ENCODE peak calls at places on chromosomes 7 and 10, in four cellular contexts. B is transverse colon, F is breast epithelium, Q is K562. E is an unnamed sample.
A peak's percentile ranks its signal among the peaks of the same experiment; 100 is the strongest.

GRCh38 chr7:159084069-159084801 is 60.4 kb downstream of the VIPR2 start:
- DNase-seq in F (peak; percentile 43), Q (no peak), B (peak; percentile 4), E (no peak)

GRCh38 chr7:108066486-108066885 is 63.5 kb upstream of the LAMB1 start:
- DNase-seq in F (no peak), B (no peak), Q (no peak), E (no peak)

GRCh38 chr10:44974628-44975431 is 3.8 kb downstream of the DEPP1 start:
- DNase-seq in F (no peak), B (peak; percentile 79), Q (peak; percentile 87), E (peak; percentile 81)

GRCh38 chr10:112465299-112465882 is 18.4 kb downstream of the VTI1A start:
- DNase-seq in Q (no peak), B (no peak), F (no peak), E (no peak)

GRCh38 chr7:151917791-151918311 is 38.4 kb upstream of the GALNTL5 start:
- DNase-seq in F (no peak), Q (no peak), B (peak; percentile 74), E (no peak)

GRCh38 chr7:71422104-71422503 is 290.2 kb downstream of the GALNT17 start:
- DNase-seq in B (no peak), Q (no peak), F (no peak), E (no peak)

GRCh38 chr7:149423441-149423970 is 37.4 kb downstream of the ZNF777 start:
- DNase-seq in F (no peak), Q (no peak), B (no peak), E (no peak)

GRCh38 chr10:107031981-107032699 is 132.4 kb downstream of the SORCS1 start:
- DNase-seq in B (no peak), Q (peak; percentile 70), F (no peak), E (no peak)

GRCh38 chr10:132039371-132039770 is 26.4 kb upstream of the JAKMIP3 start:
- DNase-seq in Q (no peak), F (no peak), B (no peak), E (no peak)

GRCh38 chr10:6416892-6417512 is 163.1 kb downstream of the PRKCQ start:
- DNase-seq in B (no peak), Q (peak; percentile 58), F (no peak), E (peak; percentile 14)

GRCh38 chr7:85396676-85397075 is 209.8 kb upstream of the SEMA3D start:
- DNase-seq in B (no peak), F (no peak), Q (no peak), E (no peak)

GRCh38 chr7:44280993-44281721 is 44.2 kb downstream of the CAMK2B start:
- DNase-seq in B (peak; percentile 5), Q (no peak), F (peak; percentile 39), E (no peak)

GRCh38 chr10:43305881-43306280 is 39.0 kb upstream of the RASGEF1A start:
- DNase-seq in Q (no peak), B (no peak), F (no peak), E (no peak)

GRCh38 chr7:35987016-35987415 is 166.0 kb upstream of the EEPD1 start:
- DNase-seq in B (no peak), F (no peak), Q (no peak), E (no peak)

GRCh38 chr7:125119559-125120115 is 190.0 kb upstream of the POT1 start:
- DNase-seq in F (no peak), B (no peak), Q (no peak), E (no peak)

GRCh38 chr10:15395912-15396311 is 24.8 kb upstream of the FAM171A1 start:
- DNase-seq in B (peak; percentile 23), Q (no peak), F (no peak), E (no peak)

GRCh38 chr7:157690833-157691382 is 354.1 kb downstream of the DNAJB6 start:
- DNase-seq in F (no peak), Q (no peak), B (peak; percentile 21), E (no peak)

GRCh38 chr10:119207713-119208552 is 562 bp downstream of the GRK5 start:
- DNase-seq in F (no peak), B (peak; percentile 28), Q (no peak), E (no peak)

GRCh38 chr10:37992083-37992482 is 15.6 kb upstream of the ZNF25 start:
- DNase-seq in B (no peak), Q (no peak), F (no peak), E (no peak)

GRCh38 chr10:79132681-79133381 is 64.1 kb downstream of the ZMIZ1 start:
- DNase-seq in B (no peak), F (no peak), Q (peak; percentile 80), E (no peak)

GRCh38 chr10:119153041-119153440 is 12.5 kb downstream of the SFXN4 start:
- DNase-seq in Q (no peak), F (no peak), B (no peak), E (no peak)

GRCh38 chr7:36967387-36967786 is 243.1 kb upstream of the AOAH start:
- DNase-seq in F (no peak), B (peak; percentile 24), Q (peak; percentile 48), E (no peak)

GRCh38 chr10:73209705-73210104 is 37.4 kb downstream of the DNAJC9 start:
- DNase-seq in Q (no peak), B (no peak), F (no peak), E (no peak)

GRCh38 chr7:36245900-36246299 is 92.8 kb downstream of the EEPD1 start:
- DNase-seq in B (no peak), F (no peak), Q (no peak), E (no peak)

GRCh38 chr7:90595341-90595800 is 750 bp upstream of the CDK14 start:
- DNase-seq in Q (no peak), F (no peak), B (no peak), E (no peak)

GRCh38 chr7:116706668-116707126 is 34.7 kb downstream of the MET start:
- DNase-seq in Q (no peak), F (no peak), B (no peak), E (no peak)

GRCh38 chr7:155961241-155962190 is 149.3 kb upstream of the SHH start:
- DNase-seq in F (no peak), Q (no peak), B (no peak), E (no peak)
- TF ChIP-seq POLR2A in F (no peak), Q (no peak), B (peak; percentile 32), E (no peak)

GRCh38 chr10:49178489-49179471 is 9.4 kb downstream of the TMEM273 start:
- DNase-seq in B (no peak), F (no peak), Q (peak; percentile 16), E (no peak)

GRCh38 chr10:49176310-49177268 is 11.6 kb downstream of the TMEM273 start:
- DNase-seq in F (no peak), Q (peak; percentile 47), B (no peak), E (no peak)

GRCh38 chr10:49179699-49180511 is 8.3 kb downstream of the TMEM273 start:
- DNase-seq in B (no peak), Q (peak; percentile 45), F (no peak), E (no peak)

GRCh38 chr10:49175587-49176309 is 12.4 kb downstream of the TMEM273 start:
- DNase-seq in F (no peak), B (no peak), Q (no peak), E (no peak)

GRCh38 chr10:49177391-49178355 is 10.5 kb downstream of the TMEM273 start:
- DNase-seq in Q (peak; percentile 74), F (no peak), B (peak; percentile 24), E (peak; percentile 60)
- TF ChIP-seq POLR2AphosphoS5 in Q (no peak), F (no peak), B (no peak), E (peak; percentile 64)

GRCh38 chr10:102642553-102643345 is 1.5 kb upstream of the TRIM8 start:
- DNase-seq in Q (peak; percentile 32), F (no peak), B (peak; percentile 70), E (no peak)
- TF ChIP-seq POLR2A in Q (no peak), F (peak; percentile 88), B (peak; percentile 70), E (no peak)

GRCh38 chr10:22504766-22505165 is 159.5 kb downstream of the SPAG6 start:
- DNase-seq in B (no peak), F (no peak), Q (no peak), E (no peak)

GRCh38 chr10:22501412-22501811 is 156.1 kb downstream of the SPAG6 start:
- DNase-seq in Q (no peak), B (no peak), F (no peak), E (no peak)

GRCh38 chr10:22503315-22504090 is 158.2 kb downstream of the SPAG6 start:
- DNase-seq in Q (peak; percentile 75), F (no peak), B (no peak), E (no peak)

GRCh38 chr10:22501863-22502262 is 156.6 kb downstream of the SPAG6 start:
- DNase-seq in B (no peak), Q (no peak), F (no peak), E (no peak)

DNA sequence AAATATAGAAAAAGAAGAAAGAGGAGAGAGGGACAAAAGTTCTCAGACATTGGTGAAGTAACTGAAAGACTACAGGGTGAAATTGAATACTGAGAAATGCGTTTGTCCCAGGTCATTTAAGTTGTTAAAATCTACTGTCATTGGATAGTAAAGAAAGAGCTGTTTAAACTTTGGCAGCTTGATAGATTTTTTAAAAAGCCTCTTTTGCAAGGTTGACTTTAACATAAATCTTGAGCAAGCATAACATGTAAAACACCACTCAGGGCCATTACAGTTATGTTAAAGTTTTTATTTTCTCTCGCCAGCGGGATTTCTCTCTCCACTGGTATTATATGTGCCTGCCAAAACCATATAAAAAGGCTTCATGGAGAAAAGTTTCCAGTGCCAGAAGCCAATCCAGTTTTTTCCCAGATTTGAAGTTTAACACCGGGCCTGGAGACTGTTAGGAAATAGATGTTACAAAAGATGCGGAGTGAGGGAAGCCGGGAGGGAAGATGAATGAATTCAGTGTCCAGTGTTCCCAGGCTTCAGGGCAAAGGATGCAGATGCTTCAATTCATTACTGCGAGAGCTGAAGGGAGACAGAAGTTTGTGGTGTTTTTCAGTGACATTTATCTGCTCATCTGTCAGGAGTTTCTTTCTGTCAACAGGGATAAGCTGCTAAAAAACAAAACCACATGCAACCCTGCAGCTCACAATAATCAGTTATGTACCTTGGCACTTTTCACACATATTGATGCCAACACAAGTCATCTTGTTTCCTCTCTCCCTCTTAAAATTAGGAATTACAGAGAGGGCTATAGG is 155.5 kb downstream of the SPAG6 start:
- DNase-seq in B (no peak), F (no peak), Q (no peak), E (no peak)
- TF ChIP-seq POLR2AphosphoS5 in B (no peak), F (no peak), Q (no peak), E (no peak)

DNA sequence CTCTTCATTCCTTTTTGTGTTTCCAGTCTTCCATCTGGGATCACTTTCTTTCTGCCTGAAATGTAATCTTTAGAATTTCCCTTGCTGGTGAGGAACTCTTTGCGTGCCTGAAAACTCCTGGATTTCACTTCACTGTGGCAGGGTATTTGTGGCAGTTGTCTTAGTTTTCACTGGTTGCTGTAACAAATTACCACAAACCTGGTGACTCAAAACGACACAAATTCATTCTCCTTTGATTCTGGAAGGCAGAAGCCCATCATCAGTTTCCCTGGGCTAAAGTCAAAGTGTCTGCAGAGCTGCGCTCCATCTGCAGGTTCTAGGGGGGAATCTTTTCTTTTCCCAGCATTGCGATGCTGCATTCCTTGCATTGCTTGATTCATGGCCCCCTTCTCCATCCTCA is 109.3 kb downstream of the RBM20 start:
- DNase-seq in B (no peak), F (no peak), Q (no peak), E (no peak)
- TF ChIP-seq POLR2A in B (no peak), F (no peak), Q (no peak), E (no peak)

GRCh38 chr7:138980575-138981285 is 459 bp downstream of the KIAA1549 start:
- DNase-seq in B (no peak), F (no peak), Q (no peak), E (no peak)

GRCh38 chr7:138979226-138979979 is 1.8 kb downstream of the KIAA1549 start:
- DNase-seq in Q (no peak), F (no peak), B (no peak), E (no peak)

GRCh38 chr7:138981332-138982203 is at the start of gene KIAA1549:
- DNase-seq in Q (peak; percentile 91), F (peak; percentile 65), B (peak; percentile 71), E (peak; percentile 84)

GRCh38 chr7:138978541-138979184 is 2.5 kb downstream of the KIAA1549 start:
- DNase-seq in Q (no peak), F (no peak), B (no peak), E (no peak)

GRCh38 chr7:138979988-138980574 is 1.1 kb downstream of the KIAA1549 start:
- DNase-seq in B (no peak), F (no peak), Q (no peak), E (no peak)
- TF ChIP-seq POLR2AphosphoS5 in B (no peak), F (no peak), Q (no peak), E (no peak)